ENCODE peak calls at places on chromosomes 5 and 9, in seven cellular contexts. E is AG10803, F is HFF-Myc, J is breast epithelium, R is AG09309, H is brain microvascular endothelial cell, V is astrocyte of the spinal cord. N is an unnamed sample.

GRCh38 chr5:150035139-150035893 is 34.8 kb downstream of the HMGXB3 start:
- DNase-seq in E (no peak), F (no peak), J (no peak), R (no peak), H (no peak), V (no peak), N (no peak)

GRCh38 chr5:147483961-147484707 is 25.7 kb downstream of the DPYSL3 start:
- DNase-seq in E (peak), F (peak), J (peak), R (peak), H (peak), V (peak), N (peak)

GRCh38 chr9:81534138-81534865 is 155.0 kb downstream of the TLE1 start:
- DNase-seq in E (no peak), F (no peak), J (no peak), R (no peak), H (no peak), V (no peak), N (no peak)

GRCh38 chr5:133696782-133697507 is 84.6 kb upstream of the FSTL4 start:
- DNase-seq in E (no peak), F (no peak), J (no peak), R (no peak), H (no peak), V (no peak), N (no peak)

GRCh38 chr9:86948153-86948929 is 1.0 kb upstream of the GAS1 start:
- DNase-seq in E (peak), F (no peak), J (peak), R (no peak), H (peak), V (peak), N (peak)

GRCh38 chr9:35645736-35646582 is 4.8 kb downstream of the SIT1 start:
- DNase-seq in E (peak), F (no peak), J (peak), R (no peak), H (no peak), V (peak), N (peak)

GRCh38 chr9:126886897-126887296 is 26.5 kb downstream of the ZBTB34 start:
- DNase-seq in E (no peak), F (no peak), J (no peak), R (no peak), H (no peak), V (no peak), N (no peak)

GRCh38 chr9:1722404-1722803 is 292.7 kb upstream of the SMARCA2 start:
- DNase-seq in E (no peak), F (no peak), J (no peak), R (no peak), H (no peak), V (no peak), N (no peak)

GRCh38 chr9:110125763-110126351 is 82.1 kb downstream of the C9orf152 start:
- DNase-seq in E (no peak), F (no peak), J (no peak), R (no peak), H (no peak), V (no peak), N (no peak)

GRCh38 chr9:13279284-13280162 is at the start of gene MPDZ:
- DNase-seq in E (peak), F (no peak), J (peak), R (no peak), H (peak), V (peak), N (peak)

GRCh38 chr9:100379862-100380261 is 27.1 kb upstream of the TEX10 start:
- DNase-seq in E (peak), F (peak), J (no peak), R (peak), H (peak), V (peak), N (peak)

GRCh38 chr5:5264727-5265126 is 124.6 kb downstream of the ADAMTS16 start:
- DNase-seq in E (no peak), F (no peak), J (no peak), R (no peak), H (no peak), V (no peak), N (no peak)

GRCh38 chr5:160310910-160311295 is 1.5 kb downstream of the CCNJL start:
- DNase-seq in E (no peak), F (no peak), J (no peak), R (no peak), H (no peak), V (no peak), N (no peak)

GRCh38 chr5:160312139-160312959 is at the start of gene CCNJL:
- DNase-seq in E (no peak), F (no peak), J (peak), R (no peak), H (no peak), V (peak), N (peak)

GRCh38 chr5:160310140-160310909 is 2.0 kb downstream of the CCNJL start:
- DNase-seq in E (no peak), F (no peak), J (no peak), R (no peak), H (no peak), V (no peak), N (no peak)

GRCh38 chr5:160312960-160313734 is 783 bp upstream of the CCNJL start:
- DNase-seq in E (no peak), F (no peak), J (no peak), R (no peak), H (no peak), V (peak), N (no peak)

DNA sequence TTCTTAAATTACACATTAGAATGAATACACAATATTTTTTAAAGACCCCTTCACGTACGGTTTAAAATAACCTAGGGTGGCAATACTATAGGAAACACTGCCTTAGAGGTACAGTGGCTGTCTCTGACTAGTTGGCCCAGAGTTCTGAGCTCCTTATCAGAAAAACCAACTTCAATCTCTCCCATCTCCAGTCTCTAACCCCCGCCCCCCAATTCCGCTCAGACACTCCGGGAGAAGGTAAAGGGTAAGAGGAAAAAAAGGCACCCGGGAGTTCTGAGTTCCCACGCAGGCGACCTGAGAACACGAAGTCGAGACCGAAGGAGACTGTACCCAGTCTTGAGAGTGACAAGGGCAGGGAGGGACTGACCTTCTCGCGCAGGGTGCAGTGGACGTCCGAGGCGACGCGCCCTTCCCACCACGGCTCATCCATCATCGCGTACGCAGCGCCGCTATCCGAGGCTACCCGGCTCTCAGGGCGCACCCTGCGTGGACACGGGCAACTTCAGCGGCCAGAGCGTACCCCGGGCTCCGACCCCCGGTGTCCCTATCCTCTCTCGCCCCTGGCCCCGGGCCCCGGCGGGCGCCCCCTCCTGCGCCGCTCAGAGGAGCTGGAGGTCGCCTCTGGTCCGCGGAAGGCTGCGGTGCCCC is 749 bp downstream of the CCNJL start:
- DNase-seq in E (no peak), F (no peak), J (no peak), R (no peak), H (no peak), V (peak), N (no peak)
- H3K4me3 ChIP-seq in E (peak), F (peak), J (peak), R (peak), H (peak), V (peak), N (peak)

DNA sequence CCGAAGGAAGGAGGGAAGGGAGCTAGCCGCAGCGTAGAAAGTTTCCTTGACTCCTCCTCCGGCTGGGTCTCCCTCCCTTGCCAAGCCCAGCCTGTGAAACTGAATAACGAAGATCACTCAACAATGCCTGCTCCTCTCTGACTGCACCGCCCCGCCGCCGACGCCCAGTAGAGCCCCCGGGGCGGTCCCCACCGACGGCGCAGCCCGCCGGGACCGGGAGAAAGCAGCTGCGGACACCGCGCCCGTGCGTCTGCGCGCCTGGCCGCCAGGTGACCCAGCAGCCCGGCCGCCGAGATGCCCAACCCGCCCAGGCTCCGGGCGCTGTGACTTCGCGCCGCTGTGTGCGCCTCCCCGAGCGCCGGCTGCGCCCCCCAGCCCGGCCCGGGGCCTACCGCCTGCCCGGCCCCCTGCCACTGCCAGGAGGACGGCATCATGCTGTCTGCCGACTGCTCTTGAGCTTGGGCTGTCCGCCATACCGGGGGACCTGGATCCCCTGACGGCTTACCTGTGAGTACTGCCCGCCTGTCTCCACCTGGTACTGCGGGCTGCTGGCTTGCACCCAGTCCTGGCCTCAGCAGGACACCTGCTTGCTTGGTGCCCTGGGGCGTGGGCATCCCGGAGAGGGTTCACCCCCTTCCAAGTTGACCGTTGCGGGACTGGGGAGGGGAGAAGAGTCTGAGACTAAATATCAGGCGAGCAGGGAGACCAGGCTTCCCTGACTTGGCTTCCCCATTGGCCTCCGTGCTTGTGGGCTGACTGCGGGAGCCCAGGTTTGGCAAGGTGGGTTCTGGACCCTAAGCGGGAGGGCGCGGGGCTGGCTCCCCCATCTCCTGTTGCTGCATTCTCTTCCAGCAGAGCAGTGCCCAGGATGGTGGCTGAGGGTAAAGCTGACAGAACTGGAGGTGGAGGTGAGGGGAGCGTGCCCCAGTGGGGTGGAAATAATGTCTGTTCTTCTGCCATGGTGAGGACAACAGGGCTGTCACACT is 26.2 kb upstream of the SPTLC1 start:
- DNase-seq in E (peak), F (no peak), J (peak), R (no peak), H (no peak), V (peak), N (peak)
- TF ChIP-seq CTCF in E (no peak), F (no peak), J (no peak), R (no peak), H (no peak), V (no peak), N (no peak)

GRCh38 chr9:107016383-107016782 is 153.4 kb downstream of the ZNF462 start:
- DNase-seq in E (no peak), F (no peak), J (no peak), R (no peak), H (no peak), V (no peak), N (no peak)

GRCh38 chr9:107020040-107020530 is 157.1 kb downstream of the ZNF462 start:
- DNase-seq in E (peak), F (peak), J (peak), R (peak), H (peak), V (peak), N (peak)

GRCh38 chr9:107024193-107024592 is 161.2 kb downstream of the ZNF462 start:
- DNase-seq in E (no peak), F (no peak), J (no peak), R (no peak), H (no peak), V (no peak), N (peak)

DNA sequence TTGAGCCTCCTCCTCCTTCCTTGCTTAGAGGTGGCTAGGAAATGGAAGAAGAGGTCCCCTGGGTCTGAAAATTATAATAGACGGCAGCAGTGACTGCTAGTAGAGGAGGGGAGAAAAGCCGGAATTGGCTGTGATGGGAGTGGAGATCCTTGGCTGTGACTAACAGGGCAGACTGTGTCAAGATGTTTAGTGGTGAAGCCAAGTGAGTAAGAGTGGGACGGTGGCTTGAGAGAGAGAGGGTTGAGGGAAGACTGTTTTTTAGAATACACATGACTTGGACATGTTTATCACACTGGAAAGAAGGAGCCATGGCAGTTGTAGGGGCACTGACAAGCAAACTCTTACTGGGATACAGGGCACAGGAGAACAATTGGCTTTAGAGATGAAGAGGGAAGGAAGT is 156.2 kb downstream of the ZNF462 start:
- DNase-seq in E (peak), F (peak), J (no peak), R (peak), H (peak), V (peak), N (peak)
- H3K4me3 ChIP-seq in E (no peak), F (no peak), J (no peak), R (no peak), H (no peak), V (no peak), N (no peak)

GRCh38 chr9:134455537-134455936 is 129.3 kb downstream of the RXRA start:
- DNase-seq in E (no peak), F (no peak), J (no peak), R (no peak), H (no peak), V (no peak), N (no peak)

GRCh38 chr9:134455951-134456739 is 129.9 kb downstream of the RXRA start:
- DNase-seq in E (peak), F (peak), J (peak), R (peak), H (peak), V (peak), N (peak)

GRCh38 chr9:134458111-134458845 is 132.0 kb downstream of the RXRA start:
- DNase-seq in E (no peak), F (no peak), J (no peak), R (no peak), H (no peak), V (peak), N (peak)

GRCh38 chr9:134457321-134457923 is 131.2 kb downstream of the RXRA start:
- DNase-seq in E (no peak), F (no peak), J (no peak), R (no peak), H (no peak), V (no peak), N (no peak)

GRCh38 chr9:134456740-134457315 is 130.6 kb downstream of the RXRA start:
- DNase-seq in E (no peak), F (no peak), J (no peak), R (no peak), H (no peak), V (no peak), N (no peak)
- TF ChIP-seq CTCF in E (peak), F (no peak), J (no peak), R (no peak), H (no peak), V (no peak), N (no peak)

GRCh38 chr5:154603978-154604679 is 126.1 kb upstream of the HAND1 start:
- DNase-seq in E (peak), F (no peak), J (no peak), R (no peak), H (peak), V (no peak), N (peak)
- H3K4me3 ChIP-seq in E (no peak), F (no peak), J (no peak), R (no peak), H (no peak), V (no peak), N (no peak)

GRCh38 chr5:81192351-81192750 is 40.8 kb upstream of the CKMT2 start:
- DNase-seq in E (no peak), F (no peak), J (no peak), R (no peak), H (no peak), V (no peak), N (no peak)

GRCh38 chr5:81194633-81195333 is 38.3 kb upstream of the CKMT2 start:
- DNase-seq in E (peak), F (peak), J (peak), R (peak), H (peak), V (peak), N (peak)

GRCh38 chr5:81191726-81192125 is 41.4 kb upstream of the CKMT2 start:
- DNase-seq in E (no peak), F (no peak), J (no peak), R (no peak), H (no peak), V (no peak), N (no peak)

GRCh38 chr5:81189875-81190467 is 43.2 kb upstream of the CKMT2 start:
- DNase-seq in E (no peak), F (no peak), J (no peak), R (no peak), H (no peak), V (no peak), N (peak)

DNA sequence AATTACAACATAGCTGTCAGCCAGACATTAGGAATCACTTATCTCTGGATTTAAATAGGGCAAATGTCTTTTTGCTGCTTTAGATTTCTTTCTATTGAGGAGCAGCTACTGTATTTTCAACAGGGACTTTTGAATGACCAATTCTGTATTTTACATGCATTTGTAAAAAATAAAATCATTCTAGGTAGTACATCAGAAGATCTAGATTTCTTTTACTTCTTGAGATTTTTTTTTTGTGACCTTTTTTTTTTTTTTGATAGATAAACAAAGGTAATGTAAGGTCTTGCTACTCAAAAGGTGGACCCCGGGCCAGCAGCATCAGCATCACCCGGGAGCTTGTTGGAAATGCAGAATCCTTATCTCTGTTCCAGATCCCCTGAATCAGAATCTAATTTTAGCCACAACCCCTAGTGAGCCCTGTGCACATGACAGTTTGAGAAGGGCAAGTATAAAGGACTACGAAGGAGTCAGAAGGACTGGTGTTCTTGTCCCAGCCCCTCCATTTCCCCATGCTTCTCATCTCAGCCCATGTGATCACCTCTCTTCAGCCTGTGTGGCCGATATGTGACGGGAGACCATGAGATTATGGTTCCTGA is 37.7 kb upstream of the CKMT2 start:
- DNase-seq in E (no peak), F (no peak), J (no peak), R (no peak), H (no peak), V (no peak), N (no peak)
- TF ChIP-seq CTCF in E (no peak), F (no peak), J (no peak), R (no peak), H (no peak), V (no peak), N (no peak)

GRCh38 chr9:114125614-114126013 is 26.5 kb upstream of the KIF12 start:
- DNase-seq in E (no peak), F (no peak), J (no peak), R (no peak), H (no peak), V (no peak), N (no peak)
- H3K4me3 ChIP-seq in E (no peak), F (no peak), J (no peak), R (no peak), H (no peak), V (no peak), N (no peak)

DNA sequence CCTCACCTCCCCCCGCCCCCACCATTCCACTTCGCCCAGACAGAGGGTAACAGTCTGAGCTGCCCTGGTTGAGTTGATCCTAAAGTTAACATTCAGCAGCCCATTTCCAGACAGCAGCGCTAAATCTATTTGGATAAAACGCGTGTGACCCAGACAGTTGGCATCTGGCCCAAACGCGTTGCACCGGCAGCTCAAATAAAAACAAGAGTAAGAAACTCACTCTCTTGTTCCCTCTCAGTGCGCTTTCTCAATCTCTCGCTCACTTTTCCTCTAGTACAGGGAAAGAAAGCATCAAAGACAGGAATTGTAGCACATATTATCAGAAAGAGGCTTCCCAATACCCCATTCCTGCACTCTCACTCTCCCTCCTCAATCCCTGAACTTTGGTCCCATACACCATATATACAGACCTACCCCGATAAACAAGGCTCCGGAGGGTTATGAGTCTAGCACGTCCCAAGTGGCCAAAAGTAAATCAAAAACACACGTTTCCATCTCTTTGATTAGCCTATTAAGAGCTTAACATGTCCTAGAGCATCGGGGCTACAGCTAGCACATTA is 1.3 kb downstream of the ADAMTS6 start:
- DNase-seq in E (peak), F (peak), J (peak), R (peak), H (peak), V (peak), N (peak)
- TF ChIP-seq CTCF in E (peak), F (no peak), J (no peak), R (no peak), H (no peak), V (no peak), N (peak)

DNA sequence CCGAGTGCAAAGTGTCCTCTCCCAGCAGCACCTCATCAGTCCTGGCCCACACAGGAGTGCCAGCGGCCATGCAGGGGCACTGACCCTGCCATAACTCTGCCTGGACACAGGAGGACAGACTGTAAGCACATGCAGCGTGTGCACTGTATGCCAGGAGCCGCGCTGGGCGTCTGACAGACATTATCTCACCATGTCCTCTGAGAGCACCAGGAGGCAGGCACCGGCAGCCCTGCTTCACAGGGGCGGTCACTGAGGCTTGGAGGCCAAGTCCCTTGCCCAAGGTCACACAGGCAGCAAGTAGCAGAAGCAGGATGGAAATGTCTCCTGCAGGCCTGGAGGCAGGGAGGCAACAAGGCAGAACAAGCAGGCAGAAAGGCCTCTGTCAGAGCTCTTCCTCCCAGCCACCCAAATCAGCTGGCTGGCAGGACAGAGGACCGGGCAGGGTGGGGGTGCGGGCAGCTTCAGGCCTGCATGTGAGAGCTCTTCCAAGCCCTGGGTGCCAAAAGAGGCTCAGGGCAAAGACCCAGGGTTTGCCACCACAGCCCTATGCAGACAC is 8.4 kb downstream of the EEIG1 start:
- DNase-seq in E (no peak), F (no peak), J (no peak), R (no peak), H (no peak), V (no peak), N (no peak)
- H3K4me3 ChIP-seq in E (no peak), F (no peak), J (peak), R (no peak), H (no peak), V (no peak), N (no peak)